ENCODE peak calls at places on chromosomes 16 and 17, in five cellular contexts. U is caudate nucleus; Y is glutamatergic neuron; T is activated CD4-positive, alpha-beta T cell treated with anti-CD3 and anti-CD28 coated beads, Interleukin-2, amount 50 U/mL, for 48 hours; L is stimulated activated CD8-positive, alpha-beta memory T cell treated with anti-CD3 and anti-CD28 coated beads, Interleukin-4, amount 100 ng/mL, for 24 hours. Q is an unnamed sample.

GRCh38 chr16:49269231-49269630 is 12.4 kb downstream of the CBLN1 start:
- DNase-seq in U (no peak), Y (no peak), T (no peak), L (no peak), Q (no peak)

GRCh38 chr16:1192384-1193073 is 32.5 kb downstream of the TPSG1 start:
- DNase-seq in U (no peak), Y (no peak), T (no peak), L (no peak), Q (no peak)

GRCh38 chr17:81563861-81564586 is 11.9 kb upstream of the FAAP100 start:
- DNase-seq in U (no peak), Y (no peak), T (no peak), L (no peak), Q (no peak)

GRCh38 chr16:87207509-87207908 is 109.7 kb downstream of the C16orf95 start:
- DNase-seq in U (no peak), Y (no peak), T (no peak), L (no peak), Q (no peak)

GRCh38 chr17:17940451-17940911 is 31.7 kb downstream of the TOM1L2 start:
- DNase-seq in U (no peak), Y (no peak), T (no peak), L (no peak), Q (no peak)

GRCh38 chr17:76561332-76561731 is 21.5 kb downstream of the PRCD start:
- DNase-seq in U (no peak), Y (no peak), T (no peak), L (no peak), Q (no peak)

GRCh38 chr16:75023019-75023418 is 24.2 kb downstream of the ZNRF1 start:
- DNase-seq in U (no peak), Y (no peak), T (no peak), L (no peak), Q (no peak)

GRCh38 chr16:58425245-58425644 is 33.0 kb downstream of the GINS3 start:
- DNase-seq in U (no peak), Y (no peak), T (no peak), L (no peak), Q (no peak)

GRCh38 chr16:21526923-21527807 is 72.2 kb upstream of the METTL9 start:
- DNase-seq in U (no peak), Y (no peak), T (no peak), L (no peak), Q (no peak)

GRCh38 chr16:2033057-2033911 is 6.6 kb downstream of the NHERF2 start:
- DNase-seq in U (peak), Y (no peak), T (no peak), L (no peak), Q (no peak)

GRCh38 chr16:7555459-7555858 is 222.8 kb downstream of the RBFOX1 start:
- DNase-seq in U (no peak), Y (no peak), T (no peak), L (no peak), Q (no peak)

GRCh38 chr17:82897514-82898249 is 57.9 kb upstream of the ZNF750 start:
- DNase-seq in U (no peak), Y (no peak), T (no peak), L (no peak), Q (no peak)

GRCh38 chr16:64736887-64737286 is 385.0 kb downstream of the CDH11 start:
- DNase-seq in U (no peak), Y (no peak), T (no peak), L (no peak), Q (no peak)

GRCh38 chr17:40032322-40033320 is 17.4 kb downstream of the CSF3 start:
- DNase-seq in U (no peak), Y (no peak), T (no peak), L (no peak), Q (no peak)

GRCh38 chr17:64420143-64420670 is 28.7 kb upstream of the MILR1 start:
- DNase-seq in U (peak), Y (no peak), T (peak), L (no peak), Q (peak)

GRCh38 chr17:31321481-31321880 is at the start of gene EVI2A:
- DNase-seq in U (peak), Y (no peak), T (peak), L (peak), Q (peak)

GRCh38 chr17:80270836-80271235 is 10.2 kb downstream of the RNF213 start:
- DNase-seq in U (no peak), Y (no peak), T (peak), L (no peak), Q (peak)

GRCh38 chr17:49443862-49444261 is 29.2 kb upstream of the PHB1 start:
- DNase-seq in U (no peak), Y (no peak), T (no peak), L (no peak), Q (no peak)

GRCh38 chr17:78724999-78725398 is 57.1 kb downstream of the CYTH1 start:
- DNase-seq in U (no peak), Y (no peak), T (no peak), L (no peak), Q (no peak)

GRCh38 chr17:77959926-77960521 is 1.5 kb downstream of the TNRC6C start:
- DNase-seq in U (peak), Y (no peak), T (peak), L (peak), Q (peak)

GRCh38 chr16:12575288-12575687 is 228.4 kb downstream of the CPPED1 start:
- DNase-seq in U (no peak), Y (no peak), T (no peak), L (no peak), Q (no peak)

GRCh38 chr16:89084814-89085612 is 8.6 kb upstream of the ACSF3 start:
- DNase-seq in U (no peak), Y (no peak), T (no peak), L (no peak), Q (no peak)

GRCh38 chr16:85615014-85615851 is 2.1 kb downstream of the GSE1 start:
- DNase-seq in U (no peak), Y (peak), T (peak), L (no peak), Q (peak)

GRCh38 chr17:66347661-66348604 is 45.5 kb downstream of the PRKCA start:
- DNase-seq in U (no peak), Y (no peak), T (peak), L (no peak), Q (no peak)

GRCh38 chr16:78437352-78437968 is 338.0 kb downstream of the WWOX start:
- DNase-seq in U (peak), Y (peak), T (peak), L (peak), Q (no peak)

GRCh38 chr17:76000016-76000754 is 470 bp upstream of the CDK3 start:
- DNase-seq in U (no peak), Y (peak), T (peak), L (peak), Q (peak)

GRCh38 chr17:62172492-62173291 is 107.6 kb upstream of the MED13 start:
- DNase-seq in U (no peak), Y (no peak), T (no peak), L (no peak), Q (no peak)

GRCh38 chr17:82710499-82711232 is 5.8 kb upstream of the FN3KRP start:
- DNase-seq in U (no peak), Y (no peak), T (no peak), L (no peak), Q (no peak)

GRCh38 chr16:51150894-51151320 is at the start of gene SALL1:
- DNase-seq in U (no peak), Y (no peak), T (no peak), L (no peak), Q (no peak)

GRCh38 chr17:1126327-1126726 is 53.5 kb downstream of the ABR start:
- DNase-seq in U (no peak), Y (no peak), T (no peak), L (no peak), Q (no peak)

GRCh38 chr16:80208015-80208414 is 332.8 kb upstream of the DYNLRB2 start:
- DNase-seq in U (no peak), Y (no peak), T (no peak), L (no peak), Q (no peak)

GRCh38 chr17:57782051-57782490 is 37.0 kb upstream of the CCDC182 start:
- DNase-seq in U (no peak), Y (peak), T (no peak), L (no peak), Q (no peak)

GRCh38 chr16:35733971-35734702 is 2274.7 kb downstream of the TP53TG3F start:
- DNase-seq in U (no peak), Y (no peak), T (no peak), L (no peak), Q (no peak)

GRCh38 chr17:15742051-15742795 is 10.1 kb downstream of the TBC1D26 start:
- DNase-seq in U (no peak), Y (no peak), T (no peak), L (no peak), Q (no peak)

GRCh38 chr17:44353656-44354331 is 8.7 kb downstream of the GRN start:
- DNase-seq in U (no peak), Y (peak), T (peak), L (no peak), Q (peak)

GRCh38 chr16:24568392-24568791 is 29.0 kb downstream of the RBBP6 start:
- DNase-seq in U (no peak), Y (no peak), T (no peak), L (no peak), Q (no peak)

GRCh38 chr16:85902366-85903155 is 3.6 kb downstream of the IRF8 start:
- DNase-seq in U (no peak), Y (no peak), T (peak), L (peak), Q (peak)

GRCh38 chr16:11160676-11161115 is 95.3 kb downstream of the SOCS1 start:
- DNase-seq in U (no peak), Y (no peak), T (peak), L (no peak), Q (no peak)

GRCh38 chr16:27795992-27796614 is 246.2 kb downstream of the KATNIP start:
- DNase-seq in U (no peak), Y (no peak), T (peak), L (no peak), Q (no peak)

Q was measured in naive thymus-derived CD4-positive, alpha-beta T cell.